ENCODE peak calls at places on chromosomes 1 and 21, in four cellular contexts. M is left cardiac atrium, L is A549, G is HEK293T. Y is an unnamed sample.
A peak's percentile ranks its signal among the peaks of the same experiment; 100 is the strongest.

GRCh38 chr1:157512036-157512969 is 40.0 kb downstream of the FCRL5 start:
- DNase-seq in M (no peak), G (no peak), L (no peak), Y (no peak)

GRCh38 chr1:29824025-29824424 is 587.7 kb downstream of the PTPRU start:
- DNase-seq in G (no peak), M (no peak), L (no peak), Y (no peak)

GRCh38 chr21:31570824-31571425 is 88.6 kb upstream of the SOD1 start:
- DNase-seq in M (no peak), L (no peak), G (no peak), Y (no peak)

GRCh38 chr1:217617120-217617519 is 13.8 kb downstream of the GPATCH2 start:
- DNase-seq in M (no peak), G (no peak), L (no peak), Y (no peak)

GRCh38 chr1:94922756-94923465 is 4.0 kb downstream of the CNN3 start:
- DNase-seq in M (no peak), G (no peak), L (no peak), Y (no peak)

GRCh38 chr1:154178856-154179811 is 12.8 kb downstream of the TPM3 start:
- DNase-seq in M (no peak), G (no peak), L (no peak), Y (no peak)

GRCh38 chr1:231885209-231885854 is 258.7 kb downstream of the DISC1 start:
- DNase-seq in M (no peak), G (no peak), L (no peak), Y (no peak)

GRCh38 chr1:31760422-31760900 is 3.7 kb downstream of the ADGRB2 start:
- DNase-seq in L (no peak), G (no peak), M (no peak), Y (no peak)

GRCh38 chr1:9101510-9102146 is 27.3 kb downstream of the GPR157 start:
- DNase-seq in L (peak; percentile 51), M (no peak), G (peak; percentile 65), Y (peak; percentile 19)

GRCh38 chr1:81664341-81664740 is 136.4 kb upstream of the ADGRL2 start:
- DNase-seq in G (no peak), L (no peak), M (no peak), Y (no peak)

GRCh38 chr21:37008705-37009104 is 2.2 kb downstream of the RIPPLY3 start:
- DNase-seq in L (no peak), G (no peak), M (no peak), Y (no peak)

GRCh38 chr1:109790735-109791494 is 27.2 kb upstream of the EPS8L3 start:
- DNase-seq in L (peak; percentile 61), M (peak; percentile 81), G (peak; percentile 69), Y (peak; percentile 27)

GRCh38 chr1:183243190-183244065 is 57.4 kb downstream of the LAMC2 start:
- DNase-seq in M (peak; percentile 65), G (no peak), L (no peak), Y (no peak)

GRCh38 chr1:184615301-184615700 is 139.4 kb downstream of the EDEM3 start:
- DNase-seq in L (no peak), G (no peak), M (no peak), Y (no peak)

GRCh38 chr1:168783424-168783823 is 54.4 kb upstream of the DPT start:
- DNase-seq in L (no peak), M (no peak), G (no peak), Y (no peak)

GRCh38 chr1:85059563-85059962 is 11.3 kb upstream of the MCOLN3 start:
- DNase-seq in M (no peak), L (no peak), G (no peak), Y (no peak)

GRCh38 chr1:4636644-4637380 is 17.6 kb upstream of the AJAP1 start:
- DNase-seq in L (no peak), G (no peak), M (no peak), Y (no peak)

GRCh38 chr1:151596166-151596933 is 15.5 kb upstream of the SNX27 start:
- DNase-seq in L (peak; percentile 88), G (no peak), M (no peak), Y (no peak)

GRCh38 chr1:225629483-225629882 is 23.4 kb downstream of the ENAH start:
- DNase-seq in G (no peak), L (no peak), M (no peak), Y (no peak)

GRCh38 chr1:208909011-208909410 is 664.8 kb upstream of the PLXNA2 start:
- DNase-seq in L (no peak), M (no peak), G (no peak), Y (no peak)

GRCh38 chr1:33410091-33410701 is 20.7 kb downstream of the PHC2 start:
- DNase-seq in G (no peak), L (no peak), M (no peak), Y (no peak)

GRCh38 chr1:21338568-21339401 is 48.5 kb upstream of the ECE1 start:
- DNase-seq in L (peak; percentile 78), G (no peak), M (peak; percentile 77), Y (no peak)

GRCh38 chr1:160818207-160818935 is 22.4 kb downstream of the LY9 start:
- DNase-seq in L (no peak), G (no peak), M (no peak), Y (no peak)

GRCh38 chr1:181033128-181033798 is 520 bp upstream of the MR1 start:
- DNase-seq in M (no peak), G (no peak), L (peak; percentile 29), Y (peak; percentile 18)

GRCh38 chr1:103146143-103146542 is 37.8 kb upstream of the COL11A1 start:
- DNase-seq in L (no peak), G (no peak), M (no peak), Y (no peak)

GRCh38 chr1:9766759-9767442 is 56.9 kb downstream of the CLSTN1 start:
- DNase-seq in L (peak; percentile 81), M (no peak), G (no peak), Y (peak; percentile 38)

GRCh38 chr1:238892612-238893011 is 493.8 kb upstream of the CHRM3 start:
- DNase-seq in G (no peak), L (no peak), M (no peak), Y (no peak)

GRCh38 chr1:117066367-117066766 is 6.2 kb downstream of the TTF2 start:
- DNase-seq in L (no peak), M (no peak), G (no peak), Y (no peak)

GRCh38 chr1:221711156-221711577 is 30.7 kb downstream of the DUSP10 start:
- DNase-seq in L (no peak), G (no peak), M (no peak), Y (no peak)

GRCh38 chr21:37986751-37987399 is 70.6 kb upstream of the KCNJ6 start:
- DNase-seq in M (no peak), G (no peak), L (peak; percentile 17), Y (no peak)

GRCh38 chr1:160567858-160568682 is 11.2 kb downstream of the CD84 start:
- DNase-seq in M (no peak), G (no peak), L (no peak), Y (no peak)

GRCh38 chr1:27508139-27508665 is 18.2 kb upstream of the WASF2 start:
- DNase-seq in M (no peak), G (no peak), L (peak; percentile 56), Y (no peak)

GRCh38 chr1:206430031-206430983 is 40.0 kb upstream of the IKBKE start:
- DNase-seq in L (no peak), M (peak; percentile 36), G (no peak), Y (no peak)

GRCh38 chr1:231844986-231845502 is 218.5 kb downstream of the DISC1 start:
- DNase-seq in M (no peak), G (no peak), L (no peak), Y (no peak)

GRCh38 chr1:173410794-173411236 is 66.3 kb upstream of the PRDX6 start:
- DNase-seq in G (no peak), L (no peak), M (no peak), Y (no peak)

Y was measured in HCT116.